ENCODE peak calls at places on chromosomes 5 and 9, in nine cellular contexts. One of them, this sample, is unnamed. For H3K36me3, the result is how much of the 10 kb centered on the place peaks cover.

GRCh38 chr5:172834570-172835245 is 657 bp downstream of the ERGIC1 start:
- DNase-seq in HepG2: peak
- DNase-seq in upper lobe of left lung: peak
- DNase-seq in adrenal gland: peak
- DNase-seq in IMR-90: no peak
- DNase-seq in sigmoid colon: peak
- DNase-seq in uterus: no peak
- DNase-seq in GM12878: no peak
- DNase-seq in transverse colon: peak
- DNase-seq in this sample: no peak

GRCh38 chr9:13033959-13034695 is 245.4 kb downstream of the MPDZ start:
- DNase-seq in GM12878: no peak
- DNase-seq in IMR-90: peak
- DNase-seq in sigmoid colon: peak
- DNase-seq in adrenal gland: peak
- DNase-seq in HepG2: peak
- DNase-seq in transverse colon: peak
- DNase-seq in upper lobe of left lung: peak
- DNase-seq in uterus: peak
- DNase-seq in this sample: peak

GRCh38 chr9:13412323-13412722 is 132.8 kb upstream of the MPDZ start:
- DNase-seq in upper lobe of left lung: no peak
- DNase-seq in HepG2: no peak
- DNase-seq in GM12878: no peak
- DNase-seq in adrenal gland: peak
- DNase-seq in sigmoid colon: no peak
- DNase-seq in uterus: no peak
- DNase-seq in transverse colon: no peak
- DNase-seq in IMR-90: no peak
- DNase-seq in this sample: no peak

GRCh38 chr9:98575379-98576346 is 133.1 kb downstream of the GABBR2 start:
- DNase-seq in GM12878: peak
- DNase-seq in sigmoid colon: no peak
- DNase-seq in upper lobe of left lung: no peak
- DNase-seq in IMR-90: peak
- DNase-seq in HepG2: no peak
- DNase-seq in adrenal gland: no peak
- DNase-seq in uterus: no peak
- DNase-seq in transverse colon: no peak
- DNase-seq in this sample: no peak

GRCh38 chr5:158670199-158670598 is 429.5 kb downstream of the EBF1 start:
- DNase-seq in transverse colon: no peak
- DNase-seq in upper lobe of left lung: no peak
- DNase-seq in HepG2: no peak
- DNase-seq in IMR-90: no peak
- DNase-seq in GM12878: no peak
- DNase-seq in adrenal gland: no peak
- DNase-seq in uterus: no peak
- DNase-seq in sigmoid colon: no peak
- DNase-seq in this sample: no peak

GRCh38 chr9:99005651-99006050 is 61.9 kb downstream of the COL15A1 start:
- DNase-seq in GM12878: no peak
- DNase-seq in IMR-90: no peak
- DNase-seq in uterus: no peak
- DNase-seq in transverse colon: no peak
- DNase-seq in adrenal gland: no peak
- DNase-seq in HepG2: no peak
- DNase-seq in sigmoid colon: no peak
- DNase-seq in upper lobe of left lung: no peak
- DNase-seq in this sample: no peak

GRCh38 chr5:173238312-173239232 is 3.6 kb upstream of the NKX2-5 start:
- DNase-seq in adrenal gland: no peak
- DNase-seq in upper lobe of left lung: no peak
- DNase-seq in IMR-90: no peak
- DNase-seq in transverse colon: no peak
- DNase-seq in uterus: no peak
- DNase-seq in HepG2: no peak
- DNase-seq in GM12878: no peak
- DNase-seq in sigmoid colon: no peak
- DNase-seq in this sample: no peak

GRCh38 chr9:113614843-113615648 is 151.5 kb downstream of the RGS3 start:
- DNase-seq in IMR-90: peak
- DNase-seq in upper lobe of left lung: peak
- DNase-seq in sigmoid colon: no peak
- DNase-seq in transverse colon: no peak
- DNase-seq in HepG2: no peak
- DNase-seq in adrenal gland: peak
- DNase-seq in GM12878: no peak
- DNase-seq in uterus: peak
- DNase-seq in this sample: peak

GRCh38 chr5:171707441-171707790 is 78.2 kb upstream of the SMIM23 start:
- DNase-seq in adrenal gland: no peak
- DNase-seq in transverse colon: no peak
- DNase-seq in HepG2: no peak
- DNase-seq in uterus: no peak
- DNase-seq in sigmoid colon: no peak
- DNase-seq in GM12878: no peak
- DNase-seq in IMR-90: no peak
- DNase-seq in upper lobe of left lung: no peak
- DNase-seq in this sample: peak

GRCh38 chr5:72284674-72285424 is 35.2 kb downstream of the MRPS27 start:
- DNase-seq in IMR-90: no peak
- DNase-seq in upper lobe of left lung: no peak
- DNase-seq in transverse colon: no peak
- DNase-seq in sigmoid colon: no peak
- DNase-seq in adrenal gland: no peak
- DNase-seq in HepG2: no peak
- DNase-seq in uterus: no peak
- DNase-seq in GM12878: no peak
- DNase-seq in this sample: no peak
- H3K36me3 ChIP-seq in IMR-90: under half
- H3K36me3 ChIP-seq in upper lobe of left lung: under half
- H3K36me3 ChIP-seq in transverse colon: under half
- H3K36me3 ChIP-seq in sigmoid colon: under half
- H3K36me3 ChIP-seq in adrenal gland: under half
- H3K36me3 ChIP-seq in HepG2: under half
- H3K36me3 ChIP-seq in uterus: under half
- H3K36me3 ChIP-seq in GM12878: under half
- H3K36me3 ChIP-seq in this sample: under half

DNA sequence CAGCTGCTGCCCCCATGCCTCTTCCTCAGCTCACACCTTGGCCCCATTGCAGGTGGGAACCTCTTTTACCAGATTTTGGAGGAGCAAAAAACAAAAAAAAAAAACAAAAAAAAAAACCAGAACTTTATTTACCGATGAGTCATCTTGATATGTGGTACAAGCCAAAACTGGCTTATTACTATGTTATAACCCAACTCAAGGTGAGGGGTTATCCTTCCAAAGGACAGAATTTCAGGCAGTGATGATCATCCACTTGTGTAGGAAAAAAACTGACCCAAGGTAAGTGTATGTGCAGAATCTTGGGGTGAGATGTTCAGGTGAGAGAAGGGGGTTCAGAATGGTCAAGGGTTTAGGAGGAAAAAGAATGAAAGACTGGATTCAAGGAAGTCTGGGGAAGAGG is 142.6 kb upstream of the FST start:
- DNase-seq in transverse colon: no peak
- DNase-seq in IMR-90: peak
- DNase-seq in adrenal gland: no peak
- DNase-seq in GM12878: no peak
- DNase-seq in sigmoid colon: no peak
- DNase-seq in upper lobe of left lung: no peak
- DNase-seq in uterus: no peak
- DNase-seq in HepG2: no peak
- DNase-seq in this sample: no peak
- H3K4me3 ChIP-seq in transverse colon: no peak
- H3K4me3 ChIP-seq in IMR-90: no peak
- H3K4me3 ChIP-seq in adrenal gland: no peak
- H3K4me3 ChIP-seq in GM12878: no peak
- H3K4me3 ChIP-seq in sigmoid colon: no peak
- H3K4me3 ChIP-seq in upper lobe of left lung: no peak
- H3K4me3 ChIP-seq in uterus: no peak
- H3K4me3 ChIP-seq in HepG2: no peak
- H3K4me3 ChIP-seq in this sample: no peak

GRCh38 chr9:127568971-127569818 is 42.9 kb upstream of the STXBP1 start:
- DNase-seq in GM12878: no peak
- DNase-seq in adrenal gland: peak
- DNase-seq in uterus: peak
- DNase-seq in upper lobe of left lung: peak
- DNase-seq in IMR-90: peak
- DNase-seq in HepG2: peak
- DNase-seq in transverse colon: peak
- DNase-seq in sigmoid colon: peak
- DNase-seq in this sample: peak
- TF ChIP-seq POLR2A in GM12878: no peak
- TF ChIP-seq POLR2A in adrenal gland: no peak
- TF ChIP-seq POLR2A in uterus: peak
- TF ChIP-seq POLR2A in upper lobe of left lung: no peak
- TF ChIP-seq POLR2A in IMR-90: peak
- TF ChIP-seq POLR2A in HepG2: no peak
- TF ChIP-seq POLR2A in transverse colon: peak
- TF ChIP-seq POLR2A in sigmoid colon: peak
- TF ChIP-seq POLR2A in this sample: peak

GRCh38 chr5:56415356-56415765 is 182.2 kb upstream of the ANKRD55 start:
- DNase-seq in GM12878: peak
- DNase-seq in uterus: no peak
- DNase-seq in IMR-90: peak
- DNase-seq in HepG2: no peak
- DNase-seq in adrenal gland: peak
- DNase-seq in sigmoid colon: peak
- DNase-seq in upper lobe of left lung: peak
- DNase-seq in transverse colon: peak
- DNase-seq in this sample: peak
- H3K36me3 ChIP-seq in GM12878: under half
- H3K36me3 ChIP-seq in uterus: under half
- H3K36me3 ChIP-seq in IMR-90: under half
- H3K36me3 ChIP-seq in HepG2: under half
- H3K36me3 ChIP-seq in adrenal gland: under half
- H3K36me3 ChIP-seq in sigmoid colon: under half
- H3K36me3 ChIP-seq in upper lobe of left lung: under half
- H3K36me3 ChIP-seq in transverse colon: under half
- H3K36me3 ChIP-seq in this sample: under half